ENCODE peak calls at places on chromosomes 4 and X, in four cellular contexts. One of them, this sample, is unnamed.

GRCh38 chrX:16511776-16512400 is 138.1 kb upstream of the S100G start:
- DNase-seq in uterus: no peak
- DNase-seq in fibroblast of mammary gland: peak
- DNase-seq in GM13977: no peak
- DNase-seq in this sample: no peak

GRCh38 chr4:156685308-156685707 is 286.3 kb downstream of the PDGFC start:
- DNase-seq in uterus: no peak
- DNase-seq in fibroblast of mammary gland: peak
- DNase-seq in GM13977: no peak
- DNase-seq in this sample: peak

GRCh38 chr4:47913328-47913727 is 1.1 kb downstream of the NFXL1 start:
- DNase-seq in uterus: no peak
- DNase-seq in fibroblast of mammary gland: peak
- DNase-seq in GM13977: no peak
- DNase-seq in this sample: peak

GRCh38 chr4:87322754-87323153 is at the start of gene HSD17B13:
- DNase-seq in uterus: no peak
- DNase-seq in fibroblast of mammary gland: no peak
- DNase-seq in GM13977: no peak
- DNase-seq in this sample: no peak

GRCh38 chr4:153223935-153224334 is 19.7 kb downstream of the TRIM2 start:
- DNase-seq in uterus: no peak
- DNase-seq in fibroblast of mammary gland: peak
- DNase-seq in GM13977: no peak
- DNase-seq in this sample: peak

GRCh38 chr4:134126955-134127354 is 74.6 kb downstream of the PABPC4L start:
- DNase-seq in uterus: no peak
- DNase-seq in fibroblast of mammary gland: no peak
- DNase-seq in GM13977: no peak
- DNase-seq in this sample: no peak

GRCh38 chrX:48802089-48802812 is 384 bp downstream of the HDAC6 start:
- DNase-seq in uterus: peak
- DNase-seq in fibroblast of mammary gland: peak
- DNase-seq in GM13977: peak
- DNase-seq in this sample: peak

GRCh38 chr4:2079926-2080325 is 20.8 kb downstream of the NAT8L start:
- DNase-seq in uterus: no peak
- DNase-seq in fibroblast of mammary gland: no peak
- DNase-seq in GM13977: no peak
- DNase-seq in this sample: no peak

GRCh38 chr4:42252315-42252714 is 99.9 kb upstream of the BEND4 start:
- DNase-seq in uterus: no peak
- DNase-seq in fibroblast of mammary gland: no peak
- DNase-seq in GM13977: no peak
- DNase-seq in this sample: no peak

GRCh38 chr4:41693629-41694028 is 54.9 kb downstream of the PHOX2B start:
- DNase-seq in uterus: no peak
- DNase-seq in fibroblast of mammary gland: peak
- DNase-seq in GM13977: peak
- DNase-seq in this sample: peak

GRCh38 chr4:148114436-148114835 is 327.8 kb downstream of the NR3C2 start:
- DNase-seq in uterus: no peak
- DNase-seq in fibroblast of mammary gland: no peak
- DNase-seq in GM13977: no peak
- DNase-seq in this sample: no peak

GRCh38 chr4:60962286-60962685 is 237.8 kb upstream of the ADGRL3 start:
- DNase-seq in uterus: no peak
- DNase-seq in fibroblast of mammary gland: no peak
- DNase-seq in GM13977: no peak
- DNase-seq in this sample: peak

GRCh38 chrX:141375011-141375730 is 132.9 kb upstream of the SPANXC start:
- DNase-seq in uterus: no peak
- DNase-seq in fibroblast of mammary gland: peak
- DNase-seq in GM13977: no peak
- DNase-seq in this sample: no peak

GRCh38 chr4:78672441-78672815 is 103.7 kb upstream of the BMP2K start:
- DNase-seq in uterus: no peak
- DNase-seq in fibroblast of mammary gland: no peak
- DNase-seq in GM13977: no peak
- DNase-seq in this sample: no peak

GRCh38 chr4:134529629-134530028 is 328.0 kb upstream of the PABPC4L start:
- DNase-seq in uterus: no peak
- DNase-seq in fibroblast of mammary gland: no peak
- DNase-seq in GM13977: no peak
- DNase-seq in this sample: no peak

GRCh38 chrX:5113128-5113527 is 1115.5 kb downstream of the NLGN4X start:
- DNase-seq in uterus: no peak
- DNase-seq in fibroblast of mammary gland: no peak
- DNase-seq in GM13977: no peak
- DNase-seq in this sample: peak

GRCh38 chr4:8696369-8697127 is 104.0 kb downstream of the CPZ start:
- DNase-seq in uterus: no peak
- DNase-seq in fibroblast of mammary gland: no peak
- DNase-seq in GM13977: no peak
- DNase-seq in this sample: no peak

GRCh38 chr4:140533951-140534480 is 10.0 kb downstream of the ELMOD2 start:
- DNase-seq in uterus: no peak
- DNase-seq in fibroblast of mammary gland: peak
- DNase-seq in GM13977: no peak
- DNase-seq in this sample: peak

GRCh38 chrX:118346258-118347094 is 570 bp downstream of the WDR44 start:
- DNase-seq in uterus: no peak
- DNase-seq in fibroblast of mammary gland: no peak
- DNase-seq in GM13977: no peak
- DNase-seq in this sample: peak

GRCh38 chr4:151960449-151961246 is 199.8 kb upstream of the GATB start:
- DNase-seq in uterus: no peak
- DNase-seq in fibroblast of mammary gland: no peak
- DNase-seq in GM13977: no peak
- DNase-seq in this sample: peak

GRCh38 chrX:15073313-15073712 is 196.6 kb downstream of the ASB9 start:
- DNase-seq in uterus: no peak
- DNase-seq in fibroblast of mammary gland: no peak
- DNase-seq in GM13977: no peak
- DNase-seq in this sample: no peak

GRCh38 chr4:48858130-48858529 is 27.2 kb downstream of the OCIAD1 start:
- DNase-seq in uterus: no peak
- DNase-seq in fibroblast of mammary gland: peak
- DNase-seq in GM13977: no peak
- DNase-seq in this sample: no peak

GRCh38 chrX:153546386-153546785 is 28.9 kb downstream of the ATP2B3 start:
- DNase-seq in uterus: no peak
- DNase-seq in fibroblast of mammary gland: no peak
- DNase-seq in GM13977: no peak
- DNase-seq in this sample: no peak

GRCh38 chrX:115968436-115969252 is 201.9 kb upstream of the AGTR2 start:
- DNase-seq in uterus: peak
- DNase-seq in fibroblast of mammary gland: peak
- DNase-seq in GM13977: peak
- DNase-seq in this sample: peak

GRCh38 chrX:78979789-78980464 is 34.7 kb downstream of the P2RY10 start:
- DNase-seq in uterus: no peak
- DNase-seq in fibroblast of mammary gland: peak
- DNase-seq in GM13977: peak
- DNase-seq in this sample: no peak

GRCh38 chr4:907691-908437 is 24.3 kb downstream of the GAK start:
- DNase-seq in uterus: no peak
- DNase-seq in fibroblast of mammary gland: no peak
- DNase-seq in GM13977: no peak
- DNase-seq in this sample: no peak

GRCh38 chr4:99062120-99062519 is 26.5 kb downstream of the ADH5 start:
- DNase-seq in uterus: no peak
- DNase-seq in fibroblast of mammary gland: no peak
- DNase-seq in GM13977: no peak
- DNase-seq in this sample: no peak

GRCh38 chrX:8731579-8732395 is at the start of gene ANOS1:
- DNase-seq in uterus: no peak
- DNase-seq in fibroblast of mammary gland: no peak
- DNase-seq in GM13977: no peak
- DNase-seq in this sample: peak

GRCh38 chr4:17957689-17958088 is 63.9 kb downstream of the LCORL start:
- DNase-seq in uterus: no peak
- DNase-seq in fibroblast of mammary gland: peak
- DNase-seq in GM13977: no peak
- DNase-seq in this sample: peak

GRCh38 chr4:142701017-142701416 is 145.1 kb downstream of the INPP4B start:
- DNase-seq in uterus: no peak
- DNase-seq in fibroblast of mammary gland: no peak
- DNase-seq in GM13977: no peak
- DNase-seq in this sample: no peak

GRCh38 chr4:89334830-89335229 is 27.2 kb upstream of the GPRIN3 start:
- DNase-seq in uterus: no peak
- DNase-seq in fibroblast of mammary gland: no peak
- DNase-seq in GM13977: no peak
- DNase-seq in this sample: no peak

GRCh38 chrX:30493348-30493747 is 84.2 kb downstream of the TASL start:
- DNase-seq in uterus: no peak
- DNase-seq in fibroblast of mammary gland: no peak
- DNase-seq in GM13977: no peak
- DNase-seq in this sample: no peak

GRCh38 chrX:30483996-30484395 is 93.6 kb downstream of the TASL start:
- DNase-seq in uterus: no peak
- DNase-seq in fibroblast of mammary gland: no peak
- DNase-seq in GM13977: peak
- DNase-seq in this sample: no peak

GRCh38 chrX:30489323-30489722 is 88.2 kb downstream of the TASL start:
- DNase-seq in uterus: no peak
- DNase-seq in fibroblast of mammary gland: peak
- DNase-seq in GM13977: no peak
- DNase-seq in this sample: no peak

DNA sequence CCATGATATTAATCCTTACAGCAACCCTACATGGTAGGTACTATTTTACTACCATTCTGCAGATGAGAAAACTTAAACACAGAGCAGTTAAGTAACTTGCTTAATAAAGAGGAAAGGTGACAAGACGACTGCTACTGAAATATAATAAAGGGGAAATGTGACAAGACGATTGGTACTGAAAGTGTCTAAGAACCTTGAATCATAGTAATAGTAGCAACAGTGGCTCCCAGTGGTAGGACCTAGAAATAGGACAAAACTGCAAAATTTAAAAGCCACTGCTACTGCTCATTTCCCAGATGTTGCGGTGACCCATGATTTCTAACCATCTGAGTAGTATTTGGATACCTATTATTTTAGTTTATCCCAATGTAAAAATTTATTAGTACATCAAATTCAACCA is 89.5 kb downstream of the TASL start:
- DNase-seq in uterus: no peak
- DNase-seq in fibroblast of mammary gland: peak
- DNase-seq in GM13977: peak
- DNase-seq in this sample: peak
- TF ChIP-seq CTCF in uterus: no peak
- TF ChIP-seq CTCF in fibroblast of mammary gland: peak
- TF ChIP-seq CTCF in GM13977: peak
- TF ChIP-seq CTCF in this sample: peak

DNA sequence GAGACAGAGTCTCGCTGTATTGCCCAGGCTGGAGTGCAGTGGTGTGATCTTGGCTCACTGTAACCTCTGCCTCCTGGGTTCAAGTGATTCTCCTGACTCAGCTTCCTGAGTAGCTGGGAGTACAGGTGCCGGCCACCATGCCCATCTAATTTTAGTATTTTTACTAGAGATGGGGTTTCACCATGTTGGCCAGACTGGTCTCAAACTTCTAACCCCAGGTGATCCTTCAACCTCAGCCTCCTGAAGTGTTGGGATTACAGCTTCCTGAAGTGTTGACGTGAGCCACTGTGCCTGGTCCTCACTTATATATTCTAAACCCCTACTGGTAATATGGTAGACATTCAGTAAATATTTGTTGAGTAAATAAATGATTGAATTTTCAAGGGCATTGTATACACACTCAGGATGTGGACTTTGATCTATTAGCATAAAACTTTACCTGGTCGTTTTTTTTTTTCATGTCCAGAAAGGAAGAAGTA is 33.0 kb downstream of the MTHFD2L start:
- DNase-seq in uterus: no peak
- DNase-seq in fibroblast of mammary gland: no peak
- DNase-seq in GM13977: no peak
- DNase-seq in this sample: no peak
- TF ChIP-seq CTCF in uterus: no peak
- TF ChIP-seq CTCF in fibroblast of mammary gland: no peak
- TF ChIP-seq CTCF in GM13977: no peak
- TF ChIP-seq CTCF in this sample: no peak

GRCh38 chrX:136766785-136767103 is 14.0 kb downstream of the ARHGEF6 start:
- DNase-seq in uterus: peak
- DNase-seq in fibroblast of mammary gland: no peak
- DNase-seq in GM13977: peak
- DNase-seq in this sample: no peak

GRCh38 chrX:136767104-136767941 is 13.4 kb downstream of the ARHGEF6 start:
- DNase-seq in uterus: peak
- DNase-seq in fibroblast of mammary gland: peak
- DNase-seq in GM13977: peak
- DNase-seq in this sample: peak

GRCh38 chrX:136764206-136764605 is 16.5 kb downstream of the ARHGEF6 start:
- DNase-seq in uterus: no peak
- DNase-seq in fibroblast of mammary gland: no peak
- DNase-seq in GM13977: no peak
- DNase-seq in this sample: no peak

GRCh38 chrX:136768469-136769084 is 12.2 kb downstream of the ARHGEF6 start:
- DNase-seq in uterus: peak
- DNase-seq in fibroblast of mammary gland: peak
- DNase-seq in GM13977: peak
- DNase-seq in this sample: peak

DNA sequence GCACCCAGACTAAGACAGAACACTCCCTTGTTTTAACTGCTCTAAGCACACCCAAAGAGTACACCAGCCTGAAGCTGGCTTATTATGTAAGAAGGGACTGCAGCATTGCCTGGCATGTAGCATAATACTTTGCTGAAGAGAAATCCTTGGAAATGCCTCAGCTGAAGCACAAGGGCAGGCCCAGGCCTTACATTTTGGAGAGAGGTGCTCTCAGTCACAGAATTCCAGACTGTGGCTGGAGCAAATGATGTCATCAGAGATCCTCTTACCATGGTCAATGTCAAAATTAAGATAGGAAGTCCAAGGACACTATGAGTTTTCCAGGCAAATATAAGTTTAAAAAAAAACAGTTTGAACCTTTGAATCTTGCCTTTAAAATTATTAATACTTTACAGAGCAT is 14.8 kb downstream of the ARHGEF6 start:
- DNase-seq in uterus: no peak
- DNase-seq in fibroblast of mammary gland: peak
- DNase-seq in GM13977: no peak
- DNase-seq in this sample: no peak
- TF ChIP-seq CTCF in uterus: no peak
- TF ChIP-seq CTCF in fibroblast of mammary gland: no peak
- TF ChIP-seq CTCF in GM13977: no peak
- TF ChIP-seq CTCF in this sample: no peak

DNA sequence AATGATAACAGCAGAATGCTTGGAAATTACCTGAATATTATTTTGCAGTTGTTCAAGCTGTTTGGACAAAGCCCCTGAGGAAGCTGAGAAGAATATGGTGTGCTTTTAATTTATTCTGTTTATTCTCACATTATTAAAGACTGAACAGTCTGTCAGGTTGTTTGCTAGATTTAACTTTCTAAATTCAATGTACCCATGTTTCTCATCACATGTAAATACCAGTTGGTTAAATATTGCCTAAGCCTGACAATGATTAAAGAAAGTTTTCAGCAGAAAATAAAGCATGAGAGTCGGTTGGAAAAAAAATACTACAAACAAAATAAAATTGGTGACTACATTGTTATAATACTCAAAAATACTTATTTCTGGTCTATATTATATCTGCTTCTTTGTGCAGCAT is 1974.7 kb downstream of the ARAP2 start:
- DNase-seq in uterus: no peak
- DNase-seq in fibroblast of mammary gland: no peak
- DNase-seq in GM13977: no peak
- DNase-seq in this sample: no peak
- TF ChIP-seq CTCF in uterus: no peak
- TF ChIP-seq CTCF in fibroblast of mammary gland: no peak
- TF ChIP-seq CTCF in GM13977: no peak
- TF ChIP-seq CTCF in this sample: no peak